ENCODE peak calls at places on chromosomes 12 and 14, in five cellular contexts. O is ovary; D is left ventricle myocardium inferior; F is vagina; L is CD4-positive, CD25-positive, alpha-beta regulatory T cell. V is an unnamed sample. For H3K4me1, the result is how much of the 10 kb centered on the place peaks cover.

GRCh38 chr12:9134981-9135628 is 19.4 kb upstream of the A2M start:
- DNase-seq in O (no peak), D (no peak), F (no peak), L (peak), V (no peak)

GRCh38 chr14:20657216-20658211 is 16.0 kb upstream of the OR6S1 start:
- DNase-seq in O (no peak), D (no peak), F (no peak), L (peak), V (peak)

GRCh38 chr12:131375261-131375971 is 335.5 kb upstream of the SFSWAP start:
- DNase-seq in O (peak), D (no peak), F (no peak), L (no peak), V (no peak)

GRCh38 chr14:35277179-35277578 is 15.0 kb upstream of the PSMA6 start:
- DNase-seq in O (no peak), D (no peak), F (no peak), L (no peak), V (no peak)

GRCh38 chr12:108989381-108989780 is 31.5 kb downstream of the SVOP start:
- DNase-seq in O (no peak), D (no peak), F (no peak), L (no peak), V (no peak)

GRCh38 chr12:6867407-6868210 is at the start of gene TPI1:
- DNase-seq in O (peak), D (peak), F (no peak), L (peak), V (peak)

GRCh38 chr12:132827763-132828703 is 636 bp downstream of the GOLGA3 start:
- DNase-seq in O (peak), D (no peak), F (no peak), L (peak), V (no peak)

GRCh38 chr14:52327374-52328226 is 13.5 kb downstream of the PTGER2 start:
- DNase-seq in O (no peak), D (no peak), F (no peak), L (peak), V (no peak)

GRCh38 chr12:93565760-93566159 is 6.7 kb upstream of the SOCS2 start:
- DNase-seq in O (no peak), D (no peak), F (no peak), L (no peak), V (no peak)

GRCh38 chr12:13504074-13504473 is 307.5 kb downstream of the EMP1 start:
- DNase-seq in O (no peak), D (no peak), F (no peak), L (no peak), V (no peak)

GRCh38 chr12:114405449-114406271 is at the start of gene TBX5:
- DNase-seq in O (no peak), D (no peak), F (no peak), L (no peak), V (peak)

GRCh38 chr12:70549340-70550179 is 87.7 kb downstream of the PTPRB start:
- DNase-seq in O (no peak), D (no peak), F (no peak), L (no peak), V (no peak)

GRCh38 chr12:20508962-20509361 is 140.6 kb downstream of the PDE3A start:
- DNase-seq in O (no peak), D (no peak), F (no peak), L (no peak), V (no peak)

GRCh38 chr12:133235401-133236112 is at the start of gene ANHX:
- DNase-seq in O (no peak), D (no peak), F (no peak), L (no peak), V (no peak)

GRCh38 chr14:88563845-88564244 is 1.0 kb downstream of the ZC3H14 start:
- DNase-seq in O (no peak), D (no peak), F (no peak), L (no peak), V (no peak)

GRCh38 chr14:37091651-37092050 is 80.8 kb downstream of the SLC25A21 start:
- DNase-seq in O (no peak), D (no peak), F (no peak), L (no peak), V (no peak)

GRCh38 chr14:26709019-26709418 is 111.2 kb upstream of the NOVA1 start:
- DNase-seq in O (no peak), D (no peak), F (no peak), L (no peak), V (no peak)

GRCh38 chr12:123094349-123095073 is 56.4 kb downstream of the PITPNM2 start:
- DNase-seq in O (peak), D (no peak), F (no peak), L (no peak), V (no peak)

GRCh38 chr14:33716921-33717320 is 234.0 kb downstream of the EGLN3 start:
- DNase-seq in O (no peak), D (no peak), F (no peak), L (no peak), V (no peak)

GRCh38 chr14:64954491-64955240 is 12.1 kb upstream of the GPX2 start:
- DNase-seq in O (no peak), D (no peak), F (no peak), L (no peak), V (no peak)

GRCh38 chr12:20798561-20798960 is 11.9 kb upstream of the SLCO1B3 start:
- DNase-seq in O (no peak), D (no peak), F (no peak), L (peak), V (no peak)

GRCh38 chr12:42981379-42981778 is 391.8 kb upstream of the PRICKLE1 start:
- DNase-seq in O (no peak), D (no peak), F (no peak), L (no peak), V (peak)

GRCh38 chr14:32417956-32418552 is 89.0 kb downstream of the AKAP6 start:
- DNase-seq in O (peak), D (peak), F (no peak), L (no peak), V (peak)

GRCh38 chr12:96033549-96034389 is 1.6 kb downstream of the LTA4H start:
- DNase-seq in O (no peak), D (no peak), F (no peak), L (no peak), V (peak)

GRCh38 chr14:91144425-91145145 is 30.7 kb downstream of the DGLUCY start:
- DNase-seq in O (no peak), D (no peak), F (no peak), L (no peak), V (no peak)

GRCh38 chr14:29191092-29191491 is 424.5 kb downstream of the FOXG1 start:
- DNase-seq in O (no peak), D (no peak), F (no peak), L (no peak), V (no peak)

GRCh38 chr14:102512713-102513373 is 3.3 kb upstream of the ANKRD9 start:
- DNase-seq in O (peak), D (no peak), F (no peak), L (no peak), V (no peak)

GRCh38 chr12:104426926-104427546 is 29.7 kb upstream of the CHST11 start:
- DNase-seq in O (no peak), D (no peak), F (no peak), L (no peak), V (no peak)

GRCh38 chr12:26630546-26631027 is 202.4 kb downstream of the ITPR2 start:
- DNase-seq in O (peak), D (no peak), F (no peak), L (no peak), V (no peak)

GRCh38 chr12:121780429-121780828 is 13.1 kb downstream of the RHOF start:
- DNase-seq in O (no peak), D (no peak), F (no peak), L (no peak), V (no peak)
- H3K4me1 ChIP-seq in O (under half), D (under half), F (under half), L (half or more), V (under half)

GRCh38 chr12:129005416-129005815 is 152.1 kb downstream of the GLT1D1 start:
- DNase-seq in O (no peak), D (no peak), F (no peak), L (no peak), V (no peak)
- H3K4me1 ChIP-seq in O (under half), D (under half), F (under half), L (under half), V (under half)

GRCh38 chr12:89349814-89350213 is 2.5 kb downstream of the DUSP6 start:
- DNase-seq in O (no peak), D (no peak), F (no peak), L (no peak), V (peak)

GRCh38 chr12:89348894-89349669 is 3.2 kb downstream of the DUSP6 start:
- DNase-seq in O (no peak), D (no peak), F (no peak), L (no peak), V (peak)

GRCh38 chr12:89351489-89352241 is 636 bp downstream of the DUSP6 start:
- DNase-seq in O (peak), D (peak), F (no peak), L (peak), V (no peak)

GRCh38 chr12:89350661-89351488 is 1.4 kb downstream of the DUSP6 start:
- DNase-seq in O (no peak), D (peak), F (no peak), L (peak), V (no peak)

GRCh38 chr12:89350260-89350659 is 2.0 kb downstream of the DUSP6 start:
- DNase-seq in O (no peak), D (no peak), F (no peak), L (no peak), V (peak)
- H3K4me1 ChIP-seq in O (under half), D (half or more), F (under half), L (half or more), V (under half)

DNA sequence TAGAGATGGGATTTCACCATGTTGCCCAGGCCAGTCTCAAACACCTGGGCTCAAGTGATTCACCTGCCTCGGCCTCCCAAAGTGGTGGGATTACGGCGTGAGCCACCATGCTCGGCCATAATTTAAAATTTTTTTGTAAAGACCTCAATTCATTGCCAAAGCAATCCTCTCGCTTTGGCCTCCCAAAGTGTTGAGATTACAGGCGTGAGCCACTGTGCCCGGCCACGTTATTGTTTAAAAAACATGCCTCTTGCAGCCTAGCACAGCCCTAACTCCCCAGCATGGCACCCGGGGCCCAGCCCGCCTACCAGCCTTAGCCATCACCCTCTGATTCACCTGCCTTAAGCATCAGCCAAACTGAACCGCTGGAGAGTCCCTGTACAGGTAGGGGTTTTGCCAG is 13.1 kb upstream of the RPS6KL1 start:
- DNase-seq in O (peak), D (no peak), F (no peak), L (no peak), V (no peak)
- H3K4me1 ChIP-seq in O (under half), D (half or more), F (under half), L (under half), V (under half)

GRCh38 chr12:124397807-124398577 is 103.1 kb downstream of the RFLNA start:
- DNase-seq in O (peak), D (no peak), F (no peak), L (no peak), V (no peak)

GRCh38 chr12:124401563-124402180 is 106.8 kb downstream of the RFLNA start:
- DNase-seq in O (no peak), D (no peak), F (no peak), L (no peak), V (no peak)

GRCh38 chr12:124398578-124399227 is 103.8 kb downstream of the RFLNA start:
- DNase-seq in O (peak), D (peak), F (no peak), L (no peak), V (no peak)

GRCh38 chr12:124400124-124400523 is 105.2 kb downstream of the RFLNA start:
- DNase-seq in O (no peak), D (no peak), F (no peak), L (no peak), V (no peak)

DNA sequence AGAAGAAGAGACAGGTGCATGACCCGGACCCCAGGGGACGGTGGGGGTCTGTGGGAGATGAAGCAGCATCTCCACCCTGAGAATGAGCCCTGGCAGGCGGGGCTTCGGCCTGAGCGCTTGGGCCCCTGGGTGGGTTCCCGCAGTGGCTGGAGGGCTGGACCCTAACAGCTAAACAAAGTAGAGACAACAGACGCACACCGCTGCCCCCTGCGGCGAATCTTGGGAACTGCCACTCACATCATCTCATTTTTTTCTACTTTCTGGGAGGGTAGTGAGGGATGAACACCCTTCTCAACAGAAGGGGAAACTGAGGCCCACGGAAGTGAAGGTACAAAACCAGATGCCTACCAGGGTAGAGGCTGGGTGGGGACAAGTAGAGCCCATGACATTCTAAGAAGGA is 104.7 kb downstream of the RFLNA start:
- DNase-seq in O (peak), D (no peak), F (no peak), L (peak), V (no peak)
- H3K4me1 ChIP-seq in O (under half), D (half or more), F (half or more), L (under half), V (under half)

GRCh38 chr14:99754141-99755067 is 38.8 kb upstream of the EML1 start:
- DNase-seq in O (no peak), D (peak), F (no peak), L (no peak), V (no peak)
- H3K4me1 ChIP-seq in O (under half), D (half or more), F (half or more), L (under half), V (under half)

DNA sequence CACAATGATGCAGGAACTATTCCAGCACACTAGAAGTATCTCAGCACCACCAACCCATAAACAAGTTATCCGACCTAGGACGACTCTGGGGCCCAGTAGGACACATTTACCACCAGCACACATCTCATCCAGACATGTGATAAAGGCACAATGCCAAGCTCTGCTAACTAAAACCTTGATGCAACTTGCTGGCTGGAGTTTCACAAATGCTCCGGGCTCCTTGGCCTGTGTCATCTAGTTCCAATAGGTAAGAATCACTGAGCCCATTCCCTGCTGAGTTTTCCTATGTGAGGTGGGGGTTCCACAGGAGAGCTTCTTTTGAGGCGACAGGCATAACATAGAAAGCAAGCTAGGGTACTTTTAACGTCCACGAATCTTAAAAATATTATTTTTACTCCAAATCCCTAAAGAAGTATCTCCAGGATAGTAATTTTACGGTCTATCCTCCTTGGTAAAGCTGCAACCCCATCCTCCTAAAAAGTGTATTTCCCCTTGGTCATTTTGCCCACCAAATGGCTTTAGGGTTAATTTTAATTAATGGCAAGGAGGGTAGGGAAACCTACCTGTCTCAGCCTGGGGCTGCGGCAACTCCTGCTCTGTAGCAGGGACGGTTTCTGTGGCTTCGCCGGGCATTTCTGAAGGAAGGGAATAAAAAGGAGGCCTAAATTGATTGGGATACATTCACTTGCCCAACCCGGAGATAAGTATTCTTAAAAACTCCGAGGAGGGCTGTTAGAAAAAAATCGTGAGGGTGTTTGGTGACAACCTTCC is 1.0 kb downstream of the NACA start:
- DNase-seq in O (peak), D (peak), F (peak), L (peak), V (peak)
- H3K4me1 ChIP-seq in O (under half), D (half or more), F (half or more), L (half or more), V (under half)

GRCh38 chr12:106140223-106140986 is 1.7 kb upstream of the NUAK1 start:
- DNase-seq in O (no peak), D (no peak), F (no peak), L (no peak), V (no peak)
- H3K4me1 ChIP-seq in O (under half), D (half or more), F (under half), L (under half), V (under half)